ENCODE peak calls at places on chromosomes 7 and 10, in eight cellular contexts. One of them, this sample, is unnamed.

GRCh38 chr7:73703985-73704639 is 15.4 kb downstream of the STX1A start:
- DNase-seq in ovary: peak
- DNase-seq in transverse colon: peak
- DNase-seq in HepG2: no peak
- DNase-seq in tibial artery: no peak
- DNase-seq in left ventricle myocardium inferior: peak
- DNase-seq in spleen: peak
- DNase-seq in colonic mucosa: peak
- DNase-seq in this sample: peak

GRCh38 chr10:60465801-60466200 is 76.1 kb upstream of the ANK3 start:
- DNase-seq in ovary: no peak
- DNase-seq in transverse colon: no peak
- DNase-seq in HepG2: no peak
- DNase-seq in tibial artery: no peak
- DNase-seq in left ventricle myocardium inferior: no peak
- DNase-seq in spleen: no peak
- DNase-seq in colonic mucosa: no peak
- DNase-seq in this sample: no peak

GRCh38 chr10:133210398-133211140 is 19.4 kb upstream of the UTF1 start:
- DNase-seq in ovary: no peak
- DNase-seq in transverse colon: no peak
- DNase-seq in HepG2: no peak
- DNase-seq in tibial artery: no peak
- DNase-seq in left ventricle myocardium inferior: no peak
- DNase-seq in spleen: no peak
- DNase-seq in colonic mucosa: no peak
- DNase-seq in this sample: no peak

GRCh38 chr10:110067960-110068770 is 60.4 kb downstream of the ADD3 start:
- DNase-seq in ovary: no peak
- DNase-seq in transverse colon: no peak
- DNase-seq in HepG2: peak
- DNase-seq in tibial artery: no peak
- DNase-seq in left ventricle myocardium inferior: peak
- DNase-seq in spleen: no peak
- DNase-seq in colonic mucosa: peak
- DNase-seq in this sample: no peak

GRCh38 chr10:132511692-132512442 is 25.7 kb upstream of the INPP5A start:
- DNase-seq in ovary: peak
- DNase-seq in transverse colon: peak
- DNase-seq in HepG2: no peak
- DNase-seq in tibial artery: peak
- DNase-seq in left ventricle myocardium inferior: no peak
- DNase-seq in spleen: no peak
- DNase-seq in colonic mucosa: no peak
- DNase-seq in this sample: no peak

GRCh38 chr7:75869776-75870379 is 9.0 kb upstream of the RHBDD2 start:
- DNase-seq in ovary: no peak
- DNase-seq in transverse colon: no peak
- DNase-seq in HepG2: no peak
- DNase-seq in tibial artery: no peak
- DNase-seq in left ventricle myocardium inferior: no peak
- DNase-seq in spleen: no peak
- DNase-seq in colonic mucosa: no peak
- DNase-seq in this sample: no peak

GRCh38 chr10:62073429-62073828 is 171.9 kb downstream of the ARID5B start:
- DNase-seq in ovary: no peak
- DNase-seq in transverse colon: no peak
- DNase-seq in HepG2: no peak
- DNase-seq in tibial artery: no peak
- DNase-seq in left ventricle myocardium inferior: no peak
- DNase-seq in spleen: no peak
- DNase-seq in colonic mucosa: no peak
- DNase-seq in this sample: no peak

GRCh38 chr10:129897851-129898463 is 66.1 kb downstream of the EBF3 start:
- DNase-seq in ovary: no peak
- DNase-seq in transverse colon: no peak
- DNase-seq in HepG2: no peak
- DNase-seq in tibial artery: no peak
- DNase-seq in left ventricle myocardium inferior: no peak
- DNase-seq in spleen: no peak
- DNase-seq in colonic mucosa: no peak
- DNase-seq in this sample: no peak

GRCh38 chr10:116707981-116708380 is 34.4 kb downstream of the HSPA12A start:
- DNase-seq in ovary: no peak
- DNase-seq in transverse colon: no peak
- DNase-seq in HepG2: no peak
- DNase-seq in tibial artery: peak
- DNase-seq in left ventricle myocardium inferior: no peak
- DNase-seq in spleen: no peak
- DNase-seq in colonic mucosa: no peak
- DNase-seq in this sample: no peak

GRCh38 chr10:116706281-116706680 is 36.1 kb downstream of the HSPA12A start:
- DNase-seq in ovary: no peak
- DNase-seq in transverse colon: no peak
- DNase-seq in HepG2: no peak
- DNase-seq in tibial artery: peak
- DNase-seq in left ventricle myocardium inferior: no peak
- DNase-seq in spleen: no peak
- DNase-seq in colonic mucosa: no peak
- DNase-seq in this sample: no peak

GRCh38 chr10:116708877-116709276 is 33.5 kb downstream of the HSPA12A start:
- DNase-seq in ovary: no peak
- DNase-seq in transverse colon: no peak
- DNase-seq in HepG2: no peak
- DNase-seq in tibial artery: no peak
- DNase-seq in left ventricle myocardium inferior: no peak
- DNase-seq in spleen: no peak
- DNase-seq in colonic mucosa: no peak
- DNase-seq in this sample: no peak

GRCh38 chr10:116710021-116710420 is 32.3 kb downstream of the HSPA12A start:
- DNase-seq in ovary: no peak
- DNase-seq in transverse colon: no peak
- DNase-seq in HepG2: no peak
- DNase-seq in tibial artery: no peak
- DNase-seq in left ventricle myocardium inferior: no peak
- DNase-seq in spleen: no peak
- DNase-seq in colonic mucosa: no peak
- DNase-seq in this sample: no peak

GRCh38 chr10:116708386-116708785 is 34.0 kb downstream of the HSPA12A start:
- DNase-seq in ovary: no peak
- DNase-seq in transverse colon: no peak
- DNase-seq in HepG2: no peak
- DNase-seq in tibial artery: peak
- DNase-seq in left ventricle myocardium inferior: no peak
- DNase-seq in spleen: no peak
- DNase-seq in colonic mucosa: no peak
- DNase-seq in this sample: no peak
- TF ChIP-seq CTCF in ovary: no peak
- TF ChIP-seq CTCF in transverse colon: no peak
- TF ChIP-seq CTCF in HepG2: no peak
- TF ChIP-seq CTCF in tibial artery: no peak
- TF ChIP-seq CTCF in left ventricle myocardium inferior: no peak
- TF ChIP-seq CTCF in spleen: no peak
- TF ChIP-seq CTCF in colonic mucosa: no peak
- TF ChIP-seq CTCF in this sample: no peak

GRCh38 chr7:90229728-90230127 is 15.2 kb upstream of the CFAP69 start:
- DNase-seq in ovary: no peak
- DNase-seq in transverse colon: no peak
- DNase-seq in HepG2: no peak
- DNase-seq in tibial artery: no peak
- DNase-seq in left ventricle myocardium inferior: no peak
- DNase-seq in spleen: no peak
- DNase-seq in colonic mucosa: no peak
- DNase-seq in this sample: no peak
- H3K27ac ChIP-seq in ovary: no peak
- H3K27ac ChIP-seq in transverse colon: peak
- H3K27ac ChIP-seq in HepG2: no peak
- H3K27ac ChIP-seq in tibial artery: no peak
- H3K27ac ChIP-seq in left ventricle myocardium inferior: no peak
- H3K27ac ChIP-seq in spleen: no peak
- H3K27ac ChIP-seq in colonic mucosa: peak
- H3K27ac ChIP-seq in this sample: no peak

GRCh38 chr10:120543291-120543690 is 86.3 kb downstream of the PLPP4 start:
- DNase-seq in ovary: no peak
- DNase-seq in transverse colon: no peak
- DNase-seq in HepG2: no peak
- DNase-seq in tibial artery: no peak
- DNase-seq in left ventricle myocardium inferior: no peak
- DNase-seq in spleen: no peak
- DNase-seq in colonic mucosa: no peak
- DNase-seq in this sample: no peak

GRCh38 chr10:120542591-120542990 is 85.6 kb downstream of the PLPP4 start:
- DNase-seq in ovary: no peak
- DNase-seq in transverse colon: no peak
- DNase-seq in HepG2: no peak
- DNase-seq in tibial artery: no peak
- DNase-seq in left ventricle myocardium inferior: no peak
- DNase-seq in spleen: no peak
- DNase-seq in colonic mucosa: no peak
- DNase-seq in this sample: no peak

GRCh38 chr10:120538091-120538490 is 81.1 kb downstream of the PLPP4 start:
- DNase-seq in ovary: no peak
- DNase-seq in transverse colon: no peak
- DNase-seq in HepG2: no peak
- DNase-seq in tibial artery: no peak
- DNase-seq in left ventricle myocardium inferior: no peak
- DNase-seq in spleen: no peak
- DNase-seq in colonic mucosa: no peak
- DNase-seq in this sample: no peak

GRCh38 chr10:120539076-120539475 is 82.0 kb downstream of the PLPP4 start:
- DNase-seq in ovary: no peak
- DNase-seq in transverse colon: no peak
- DNase-seq in HepG2: no peak
- DNase-seq in tibial artery: no peak
- DNase-seq in left ventricle myocardium inferior: no peak
- DNase-seq in spleen: no peak
- DNase-seq in colonic mucosa: no peak
- DNase-seq in this sample: no peak

GRCh38 chr10:120541971-120542370 is 84.9 kb downstream of the PLPP4 start:
- DNase-seq in ovary: no peak
- DNase-seq in transverse colon: no peak
- DNase-seq in HepG2: no peak
- DNase-seq in tibial artery: no peak
- DNase-seq in left ventricle myocardium inferior: no peak
- DNase-seq in spleen: no peak
- DNase-seq in colonic mucosa: no peak
- DNase-seq in this sample: no peak
- TF ChIP-seq CTCF in ovary: no peak
- TF ChIP-seq CTCF in transverse colon: no peak
- TF ChIP-seq CTCF in HepG2: no peak
- TF ChIP-seq CTCF in tibial artery: no peak
- TF ChIP-seq CTCF in left ventricle myocardium inferior: no peak
- TF ChIP-seq CTCF in spleen: no peak
- TF ChIP-seq CTCF in colonic mucosa: no peak
- TF ChIP-seq CTCF in this sample: no peak

GRCh38 chr7:131108212-131108980 is 219.3 kb upstream of the MKLN1 start:
- DNase-seq in ovary: no peak
- DNase-seq in transverse colon: peak
- DNase-seq in HepG2: no peak
- DNase-seq in tibial artery: no peak
- DNase-seq in left ventricle myocardium inferior: no peak
- DNase-seq in spleen: peak
- DNase-seq in colonic mucosa: peak
- DNase-seq in this sample: no peak
- H3K27ac ChIP-seq in ovary: peak
- H3K27ac ChIP-seq in transverse colon: peak
- H3K27ac ChIP-seq in HepG2: peak
- H3K27ac ChIP-seq in tibial artery: peak
- H3K27ac ChIP-seq in left ventricle myocardium inferior: peak
- H3K27ac ChIP-seq in spleen: peak
- H3K27ac ChIP-seq in colonic mucosa: peak
- H3K27ac ChIP-seq in this sample: peak

DNA sequence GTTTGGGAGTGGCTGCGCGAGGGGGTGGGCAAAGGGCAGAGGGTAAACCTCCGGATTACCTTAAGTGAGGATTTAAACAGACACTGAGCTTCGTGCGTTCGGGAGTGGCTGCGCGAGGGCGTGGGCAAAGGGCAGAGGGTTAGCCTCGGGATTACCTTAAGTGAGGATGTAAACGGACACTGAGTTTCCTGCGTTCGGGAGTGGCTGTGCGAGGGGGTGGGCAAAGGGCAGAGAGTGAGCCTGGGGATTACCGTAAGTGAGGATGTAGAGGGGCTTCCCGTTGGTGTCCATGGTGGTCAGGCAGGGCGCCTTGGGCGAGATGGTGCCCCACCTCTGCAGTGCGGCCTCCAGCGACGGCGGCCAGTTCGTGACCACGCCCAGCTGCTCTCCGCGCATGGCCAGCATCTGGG is 275.8 kb downstream of the DIP2C start:
- DNase-seq in ovary: no peak
- DNase-seq in transverse colon: no peak
- DNase-seq in HepG2: no peak
- DNase-seq in tibial artery: no peak
- DNase-seq in left ventricle myocardium inferior: no peak
- DNase-seq in spleen: peak
- DNase-seq in colonic mucosa: peak
- DNase-seq in this sample: no peak
- TF ChIP-seq CTCF in ovary: no peak
- TF ChIP-seq CTCF in transverse colon: no peak
- TF ChIP-seq CTCF in HepG2: no peak
- TF ChIP-seq CTCF in tibial artery: no peak
- TF ChIP-seq CTCF in left ventricle myocardium inferior: no peak
- TF ChIP-seq CTCF in spleen: no peak
- TF ChIP-seq CTCF in colonic mucosa: no peak
- TF ChIP-seq CTCF in this sample: no peak

GRCh38 chr10:96272986-96273280 is 1.6 kb upstream of the BLNK start:
- DNase-seq in ovary: no peak
- DNase-seq in transverse colon: no peak
- DNase-seq in HepG2: no peak
- DNase-seq in tibial artery: no peak
- DNase-seq in left ventricle myocardium inferior: no peak
- DNase-seq in spleen: no peak
- DNase-seq in colonic mucosa: no peak
- DNase-seq in this sample: no peak
- H3K27ac ChIP-seq in ovary: no peak
- H3K27ac ChIP-seq in transverse colon: peak
- H3K27ac ChIP-seq in HepG2: no peak
- H3K27ac ChIP-seq in tibial artery: no peak
- H3K27ac ChIP-seq in left ventricle myocardium inferior: no peak
- H3K27ac ChIP-seq in spleen: peak
- H3K27ac ChIP-seq in colonic mucosa: peak
- H3K27ac ChIP-seq in this sample: peak

GRCh38 chr7:99260395-99260794 is 12.2 kb upstream of the MYH16 start:
- DNase-seq in ovary: no peak
- DNase-seq in transverse colon: no peak
- DNase-seq in HepG2: no peak
- DNase-seq in tibial artery: no peak
- DNase-seq in left ventricle myocardium inferior: no peak
- DNase-seq in spleen: no peak
- DNase-seq in colonic mucosa: no peak
- DNase-seq in this sample: no peak
- TF ChIP-seq CTCF in ovary: no peak
- TF ChIP-seq CTCF in transverse colon: no peak
- TF ChIP-seq CTCF in HepG2: no peak
- TF ChIP-seq CTCF in tibial artery: no peak
- TF ChIP-seq CTCF in left ventricle myocardium inferior: no peak
- TF ChIP-seq CTCF in spleen: no peak
- TF ChIP-seq CTCF in colonic mucosa: no peak
- TF ChIP-seq CTCF in this sample: no peak

This sample was measured in lung.